ENCODE peak calls at places on chromosomes 16 and 17, in seven cellular contexts. One of them, this sample, is unnamed.

GRCh38 chr17:49618112-49618611 is 42.5 kb downstream of the NXPH3 start:
- DNase-seq in OCI-LY7: no peak
- DNase-seq in GM13977: no peak
- DNase-seq in A549: no peak
- DNase-seq in thyroid gland: no peak
- DNase-seq in nephron progenitor cell: no peak
- DNase-seq in GM20000: no peak
- DNase-seq in this sample: no peak

GRCh38 chr17:2347805-2348685 is 10.7 kb downstream of the SGSM2 start:
- DNase-seq in thyroid gland: no peak
- DNase-seq in A549: peak
- DNase-seq in GM20000: no peak
- DNase-seq in OCI-LY7: no peak
- DNase-seq in nephron progenitor cell: peak
- DNase-seq in GM13977: no peak
- DNase-seq in this sample: no peak

GRCh38 chr16:10729649-10730048 is 14.0 kb upstream of the NUBP1 start:
- DNase-seq in GM13977: no peak
- DNase-seq in nephron progenitor cell: no peak
- DNase-seq in OCI-LY7: no peak
- DNase-seq in A549: peak
- DNase-seq in GM20000: no peak
- DNase-seq in thyroid gland: no peak
- DNase-seq in this sample: no peak

GRCh38 chr16:51418258-51418657 is 267.2 kb upstream of the SALL1 start:
- DNase-seq in OCI-LY7: no peak
- DNase-seq in GM13977: no peak
- DNase-seq in thyroid gland: no peak
- DNase-seq in A549: no peak
- DNase-seq in GM20000: no peak
- DNase-seq in nephron progenitor cell: no peak
- DNase-seq in this sample: no peak

GRCh38 chr17:72972263-72972951 is 120.1 kb downstream of the SLC39A11 start:
- DNase-seq in thyroid gland: no peak
- DNase-seq in OCI-LY7: no peak
- DNase-seq in GM20000: no peak
- DNase-seq in A549: no peak
- DNase-seq in GM13977: no peak
- DNase-seq in nephron progenitor cell: no peak
- DNase-seq in this sample: no peak

GRCh38 chr16:22353188-22353919 is 21.1 kb downstream of the CDR2 start:
- DNase-seq in GM20000: no peak
- DNase-seq in OCI-LY7: no peak
- DNase-seq in A549: no peak
- DNase-seq in thyroid gland: no peak
- DNase-seq in nephron progenitor cell: no peak
- DNase-seq in GM13977: peak
- DNase-seq in this sample: no peak

GRCh38 chr16:88068476-88069396 is 117.5 kb downstream of the BANP start:
- DNase-seq in GM20000: no peak
- DNase-seq in GM13977: no peak
- DNase-seq in nephron progenitor cell: no peak
- DNase-seq in OCI-LY7: no peak
- DNase-seq in thyroid gland: no peak
- DNase-seq in A549: no peak
- DNase-seq in this sample: peak

GRCh38 chr16:68031951-68032350 is 8.9 kb downstream of the DUS2 start:
- DNase-seq in nephron progenitor cell: no peak
- DNase-seq in GM13977: no peak
- DNase-seq in GM20000: no peak
- DNase-seq in thyroid gland: peak
- DNase-seq in OCI-LY7: no peak
- DNase-seq in A549: no peak
- DNase-seq in this sample: no peak

GRCh38 chr17:82964851-82965341 is 114.5 kb upstream of the METRNL start:
- DNase-seq in A549: no peak
- DNase-seq in GM13977: no peak
- DNase-seq in GM20000: no peak
- DNase-seq in nephron progenitor cell: no peak
- DNase-seq in thyroid gland: no peak
- DNase-seq in OCI-LY7: peak
- DNase-seq in this sample: no peak

GRCh38 chr17:32482568-32483320 is 4.0 kb upstream of the CDK5R1 start:
- DNase-seq in thyroid gland: no peak
- DNase-seq in GM13977: no peak
- DNase-seq in OCI-LY7: peak
- DNase-seq in nephron progenitor cell: no peak
- DNase-seq in A549: no peak
- DNase-seq in GM20000: no peak
- DNase-seq in this sample: peak

GRCh38 chr16:66489385-66489784 is 60.5 kb downstream of the TK2 start:
- DNase-seq in nephron progenitor cell: no peak
- DNase-seq in thyroid gland: no peak
- DNase-seq in GM20000: no peak
- DNase-seq in GM13977: no peak
- DNase-seq in A549: no peak
- DNase-seq in OCI-LY7: no peak
- DNase-seq in this sample: no peak

GRCh38 chr17:81245024-81245664 is 6.0 kb downstream of the NDUFAF8 start:
- DNase-seq in nephron progenitor cell: peak
- DNase-seq in thyroid gland: no peak
- DNase-seq in GM20000: peak
- DNase-seq in OCI-LY7: peak
- DNase-seq in GM13977: peak
- DNase-seq in A549: no peak
- DNase-seq in this sample: no peak

GRCh38 chr16:4032768-4033167 is 83.5 kb downstream of the ADCY9 start:
- DNase-seq in thyroid gland: peak
- DNase-seq in GM20000: no peak
- DNase-seq in GM13977: peak
- DNase-seq in A549: no peak
- DNase-seq in nephron progenitor cell: no peak
- DNase-seq in OCI-LY7: peak
- DNase-seq in this sample: no peak

GRCh38 chr16:58492735-58493134 is 7.2 kb upstream of the NDRG4 start:
- DNase-seq in GM20000: no peak
- DNase-seq in GM13977: no peak
- DNase-seq in thyroid gland: no peak
- DNase-seq in A549: no peak
- DNase-seq in OCI-LY7: no peak
- DNase-seq in nephron progenitor cell: no peak
- DNase-seq in this sample: no peak

GRCh38 chr17:9886141-9886930 is 18.7 kb downstream of the RCVRN start:
- DNase-seq in nephron progenitor cell: no peak
- DNase-seq in OCI-LY7: no peak
- DNase-seq in A549: no peak
- DNase-seq in thyroid gland: no peak
- DNase-seq in GM20000: no peak
- DNase-seq in GM13977: no peak
- DNase-seq in this sample: no peak

GRCh38 chr17:80919331-80920284 is 72.0 kb upstream of the CHMP6 start:
- DNase-seq in thyroid gland: no peak
- DNase-seq in A549: no peak
- DNase-seq in GM20000: no peak
- DNase-seq in OCI-LY7: no peak
- DNase-seq in nephron progenitor cell: no peak
- DNase-seq in GM13977: no peak
- DNase-seq in this sample: no peak

GRCh38 chr17:76550712-76551615 is 11.1 kb downstream of the PRCD start:
- DNase-seq in OCI-LY7: no peak
- DNase-seq in GM20000: no peak
- DNase-seq in A549: no peak
- DNase-seq in GM13977: no peak
- DNase-seq in nephron progenitor cell: no peak
- DNase-seq in thyroid gland: peak
- DNase-seq in this sample: no peak

GRCh38 chr17:72360386-72360940 is 239.6 kb downstream of the SOX9 start:
- DNase-seq in GM13977: no peak
- DNase-seq in OCI-LY7: no peak
- DNase-seq in GM20000: no peak
- DNase-seq in nephron progenitor cell: no peak
- DNase-seq in thyroid gland: no peak
- DNase-seq in A549: no peak
- DNase-seq in this sample: no peak

GRCh38 chr16:70685061-70685937 is 554 bp downstream of the MTSS2 start:
- DNase-seq in nephron progenitor cell: no peak
- DNase-seq in A549: no peak
- DNase-seq in OCI-LY7: no peak
- DNase-seq in GM20000: peak
- DNase-seq in GM13977: peak
- DNase-seq in thyroid gland: peak
- DNase-seq in this sample: no peak

GRCh38 chr17:77409282-77410161 is 268.8 kb downstream of the SEC14L1 start:
- DNase-seq in nephron progenitor cell: peak
- DNase-seq in GM20000: no peak
- DNase-seq in A549: no peak
- DNase-seq in OCI-LY7: peak
- DNase-seq in thyroid gland: peak
- DNase-seq in GM13977: no peak
- DNase-seq in this sample: no peak

GRCh38 chr16:70529051-70529777 is 5.6 kb downstream of the SF3B3 start:
- DNase-seq in GM20000: no peak
- DNase-seq in A549: peak
- DNase-seq in GM13977: peak
- DNase-seq in thyroid gland: no peak
- DNase-seq in nephron progenitor cell: no peak
- DNase-seq in OCI-LY7: peak
- DNase-seq in this sample: no peak

GRCh38 chr17:63932721-63933120 is 590 bp upstream of the CD79B start:
- DNase-seq in GM13977: no peak
- DNase-seq in thyroid gland: no peak
- DNase-seq in OCI-LY7: peak
- DNase-seq in GM20000: no peak
- DNase-seq in nephron progenitor cell: no peak
- DNase-seq in A549: no peak
- DNase-seq in this sample: no peak
- TF ChIP-seq CTCF in GM13977: no peak
- TF ChIP-seq CTCF in thyroid gland: no peak
- TF ChIP-seq CTCF in OCI-LY7: peak
- TF ChIP-seq CTCF in GM20000: no peak
- TF ChIP-seq CTCF in nephron progenitor cell: no peak
- TF ChIP-seq CTCF in A549: no peak
- TF ChIP-seq CTCF in this sample: no peak

GRCh38 chr17:19753661-19754463 is 5.8 kb upstream of the ALDH3A1 start:
- DNase-seq in thyroid gland: peak
- DNase-seq in A549: peak
- DNase-seq in nephron progenitor cell: no peak
- DNase-seq in GM20000: no peak
- DNase-seq in GM13977: no peak
- DNase-seq in OCI-LY7: no peak
- DNase-seq in this sample: no peak
- TF ChIP-seq CTCF in thyroid gland: peak
- TF ChIP-seq CTCF in A549: peak
- TF ChIP-seq CTCF in nephron progenitor cell: peak
- TF ChIP-seq CTCF in GM20000: no peak
- TF ChIP-seq CTCF in GM13977: no peak
- TF ChIP-seq CTCF in OCI-LY7: peak
- TF ChIP-seq CTCF in this sample: no peak

DNA sequence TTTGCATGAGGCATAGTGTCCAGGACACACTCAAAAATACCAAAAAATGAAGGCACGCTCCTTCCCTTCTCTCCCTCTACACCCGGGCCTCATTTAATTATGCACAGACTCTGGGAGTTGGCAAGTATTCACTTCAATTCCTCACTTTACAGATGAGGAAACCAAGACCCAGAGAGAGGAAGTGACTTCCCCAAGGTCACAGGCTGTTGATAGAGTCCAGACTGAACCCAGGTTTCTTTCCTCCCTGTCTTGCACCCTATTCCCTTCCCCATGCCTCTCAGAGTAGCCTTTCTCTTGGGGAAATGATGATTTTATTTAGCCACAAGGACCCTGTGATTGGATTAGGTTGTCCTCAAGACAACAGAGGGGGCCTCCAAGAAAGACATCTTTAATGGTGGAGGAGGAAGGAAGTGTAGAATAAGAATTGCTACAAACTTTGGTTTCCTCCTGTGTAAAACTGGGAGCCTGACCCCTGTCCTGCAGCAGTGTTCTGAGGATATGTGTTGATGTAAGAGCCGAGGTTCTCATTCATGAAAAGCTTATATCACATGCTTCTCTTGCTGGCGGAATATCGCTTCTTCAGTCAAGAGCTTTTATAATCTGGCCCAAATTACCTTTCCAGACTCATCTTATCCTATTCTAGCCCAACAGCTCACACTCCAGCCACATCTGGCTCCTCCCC is 48.8 kb upstream of the SIAH1 start:
- DNase-seq in nephron progenitor cell: no peak
- DNase-seq in A549: no peak
- DNase-seq in OCI-LY7: no peak
- DNase-seq in GM13977: no peak
- DNase-seq in GM20000: no peak
- DNase-seq in thyroid gland: no peak
- DNase-seq in this sample: no peak
- TF ChIP-seq CTCF in nephron progenitor cell: no peak
- TF ChIP-seq CTCF in A549: no peak
- TF ChIP-seq CTCF in OCI-LY7: no peak
- TF ChIP-seq CTCF in GM13977: no peak
- TF ChIP-seq CTCF in GM20000: no peak
- TF ChIP-seq CTCF in thyroid gland: no peak
- TF ChIP-seq CTCF in this sample: no peak

GRCh38 chr16:24409045-24409444 is 130.3 kb upstream of the RBBP6 start:
- DNase-seq in nephron progenitor cell: no peak
- DNase-seq in GM20000: peak
- DNase-seq in A549: peak
- DNase-seq in GM13977: no peak
- DNase-seq in OCI-LY7: peak
- DNase-seq in thyroid gland: no peak
- DNase-seq in this sample: no peak
- TF ChIP-seq CTCF in nephron progenitor cell: peak
- TF ChIP-seq CTCF in GM20000: no peak
- TF ChIP-seq CTCF in A549: peak
- TF ChIP-seq CTCF in GM13977: peak
- TF ChIP-seq CTCF in OCI-LY7: peak
- TF ChIP-seq CTCF in thyroid gland: no peak
- TF ChIP-seq CTCF in this sample: no peak